ENCODE peak calls at places on chromosomes 5 and 9, in five cellular contexts. One of them, this sample, is unnamed.

GRCh38 chr5:151820903-151821302 is 49.1 kb downstream of the G3BP1 start:
- DNase-seq in endothelial cell of umbilical vein: no peak
- DNase-seq in IMR-90: no peak
- DNase-seq in CD4-positive, alpha-beta T cell: no peak
- DNase-seq in ascending aorta: no peak
- DNase-seq in this sample: peak

GRCh38 chr5:77394064-77394716 is 97.9 kb downstream of the WDR41 start:
- DNase-seq in ascending aorta: no peak
- DNase-seq in endothelial cell of umbilical vein: no peak
- DNase-seq in IMR-90: no peak
- DNase-seq in CD4-positive, alpha-beta T cell: no peak
- DNase-seq in this sample: no peak

GRCh38 chr5:177346820-177347219 is 4.6 kb downstream of the LMAN2 start:
- DNase-seq in CD4-positive, alpha-beta T cell: no peak
- DNase-seq in endothelial cell of umbilical vein: no peak
- DNase-seq in ascending aorta: no peak
- DNase-seq in IMR-90: peak
- DNase-seq in this sample: no peak

GRCh38 chr9:89515416-89515815 is 17.5 kb upstream of the SEMA4D start:
- DNase-seq in ascending aorta: no peak
- DNase-seq in endothelial cell of umbilical vein: no peak
- DNase-seq in IMR-90: no peak
- DNase-seq in CD4-positive, alpha-beta T cell: no peak
- DNase-seq in this sample: no peak

GRCh38 chr5:151156732-151157402 is 712 bp downstream of the ANXA6 start:
- DNase-seq in IMR-90: peak
- DNase-seq in ascending aorta: no peak
- DNase-seq in endothelial cell of umbilical vein: peak
- DNase-seq in CD4-positive, alpha-beta T cell: no peak
- DNase-seq in this sample: no peak

GRCh38 chr5:92364986-92365550 is 982.0 kb upstream of the ARRDC3 start:
- DNase-seq in CD4-positive, alpha-beta T cell: no peak
- DNase-seq in ascending aorta: no peak
- DNase-seq in IMR-90: peak
- DNase-seq in endothelial cell of umbilical vein: no peak
- DNase-seq in this sample: no peak

GRCh38 chr9:123686849-123687233 is 243.1 kb downstream of the DENND1A start:
- DNase-seq in IMR-90: no peak
- DNase-seq in CD4-positive, alpha-beta T cell: no peak
- DNase-seq in endothelial cell of umbilical vein: no peak
- DNase-seq in ascending aorta: no peak
- DNase-seq in this sample: no peak

GRCh38 chr5:31408814-31409213 is 123.1 kb downstream of the DROSHA start:
- DNase-seq in ascending aorta: no peak
- DNase-seq in CD4-positive, alpha-beta T cell: no peak
- DNase-seq in IMR-90: peak
- DNase-seq in endothelial cell of umbilical vein: no peak
- DNase-seq in this sample: no peak

GRCh38 chr5:133827001-133827400 is 141.4 kb downstream of the C5orf15 start:
- DNase-seq in IMR-90: no peak
- DNase-seq in endothelial cell of umbilical vein: no peak
- DNase-seq in CD4-positive, alpha-beta T cell: no peak
- DNase-seq in ascending aorta: no peak
- DNase-seq in this sample: no peak

GRCh38 chr5:174172104-174172965 is 126.8 kb downstream of the NSG2 start:
- DNase-seq in CD4-positive, alpha-beta T cell: no peak
- DNase-seq in IMR-90: no peak
- DNase-seq in endothelial cell of umbilical vein: no peak
- DNase-seq in ascending aorta: no peak
- DNase-seq in this sample: no peak

GRCh38 chr5:83471405-83472212 is at the start of gene VCAN:
- DNase-seq in endothelial cell of umbilical vein: no peak
- DNase-seq in ascending aorta: peak
- DNase-seq in IMR-90: peak
- DNase-seq in CD4-positive, alpha-beta T cell: no peak
- DNase-seq in this sample: no peak

GRCh38 chr5:138148811-138149210 is 9.6 kb upstream of the NME5 start:
- DNase-seq in CD4-positive, alpha-beta T cell: no peak
- DNase-seq in IMR-90: peak
- DNase-seq in endothelial cell of umbilical vein: peak
- DNase-seq in ascending aorta: no peak
- DNase-seq in this sample: peak

GRCh38 chr5:119339965-119340364 is 15.9 kb upstream of the TNFAIP8 start:
- DNase-seq in IMR-90: no peak
- DNase-seq in CD4-positive, alpha-beta T cell: no peak
- DNase-seq in ascending aorta: no peak
- DNase-seq in endothelial cell of umbilical vein: no peak
- DNase-seq in this sample: no peak

GRCh38 chr5:177498013-177498847 is 826 bp upstream of the PDLIM7 start:
- DNase-seq in CD4-positive, alpha-beta T cell: no peak
- DNase-seq in IMR-90: no peak
- DNase-seq in endothelial cell of umbilical vein: no peak
- DNase-seq in ascending aorta: no peak
- DNase-seq in this sample: no peak

GRCh38 chr9:72858089-72858912 is 94.6 kb downstream of the ALDH1A1 start:
- DNase-seq in CD4-positive, alpha-beta T cell: no peak
- DNase-seq in endothelial cell of umbilical vein: peak
- DNase-seq in IMR-90: no peak
- DNase-seq in ascending aorta: no peak
- DNase-seq in this sample: peak

GRCh38 chr5:57128325-57128724 is 45.5 kb upstream of the GPBP1 start:
- DNase-seq in ascending aorta: no peak
- DNase-seq in endothelial cell of umbilical vein: no peak
- DNase-seq in CD4-positive, alpha-beta T cell: no peak
- DNase-seq in IMR-90: no peak
- DNase-seq in this sample: no peak

GRCh38 chr5:165026971-165027370 is 1521.6 kb downstream of the MAT2B start:
- DNase-seq in IMR-90: no peak
- DNase-seq in CD4-positive, alpha-beta T cell: no peak
- DNase-seq in endothelial cell of umbilical vein: no peak
- DNase-seq in ascending aorta: no peak
- DNase-seq in this sample: no peak

GRCh38 chr5:36575367-36575781 is 31.0 kb upstream of the SLC1A3 start:
- DNase-seq in ascending aorta: no peak
- DNase-seq in CD4-positive, alpha-beta T cell: no peak
- DNase-seq in IMR-90: peak
- DNase-seq in endothelial cell of umbilical vein: peak
- DNase-seq in this sample: no peak

GRCh38 chr5:90153031-90153430 is 256.5 kb downstream of the CETN3 start:
- DNase-seq in endothelial cell of umbilical vein: peak
- DNase-seq in IMR-90: no peak
- DNase-seq in CD4-positive, alpha-beta T cell: no peak
- DNase-seq in ascending aorta: no peak
- DNase-seq in this sample: no peak

GRCh38 chr5:38162625-38163024 is 95.7 kb upstream of the EGFLAM start:
- DNase-seq in IMR-90: peak
- DNase-seq in endothelial cell of umbilical vein: no peak
- DNase-seq in CD4-positive, alpha-beta T cell: no peak
- DNase-seq in ascending aorta: no peak
- DNase-seq in this sample: no peak

GRCh38 chr9:90985631-90986030 is 184.0 kb downstream of the SYK start:
- DNase-seq in CD4-positive, alpha-beta T cell: no peak
- DNase-seq in IMR-90: peak
- DNase-seq in endothelial cell of umbilical vein: peak
- DNase-seq in ascending aorta: no peak
- DNase-seq in this sample: no peak

GRCh38 chr9:134413890-134414731 is 87.9 kb downstream of the RXRA start:
- DNase-seq in endothelial cell of umbilical vein: peak
- DNase-seq in ascending aorta: no peak
- DNase-seq in IMR-90: peak
- DNase-seq in CD4-positive, alpha-beta T cell: no peak
- DNase-seq in this sample: no peak

GRCh38 chr9:132160802-132161742 is 786 bp upstream of the NTNG2 start:
- DNase-seq in endothelial cell of umbilical vein: peak
- DNase-seq in ascending aorta: no peak
- DNase-seq in CD4-positive, alpha-beta T cell: peak
- DNase-seq in IMR-90: peak
- DNase-seq in this sample: peak

GRCh38 chr5:177130211-177131018 is 3.2 kb upstream of the NSD1 start:
- DNase-seq in endothelial cell of umbilical vein: peak
- DNase-seq in ascending aorta: no peak
- DNase-seq in IMR-90: peak
- DNase-seq in CD4-positive, alpha-beta T cell: no peak
- DNase-seq in this sample: no peak

GRCh38 chr9:13033959-13034695 is 245.4 kb downstream of the MPDZ start:
- DNase-seq in IMR-90: peak
- DNase-seq in ascending aorta: no peak
- DNase-seq in endothelial cell of umbilical vein: peak
- DNase-seq in CD4-positive, alpha-beta T cell: no peak
- DNase-seq in this sample: peak

GRCh38 chr9:36163840-36164175 is 5.4 kb upstream of the CCIN start:
- DNase-seq in IMR-90: peak
- DNase-seq in endothelial cell of umbilical vein: no peak
- DNase-seq in CD4-positive, alpha-beta T cell: no peak
- DNase-seq in ascending aorta: no peak
- DNase-seq in this sample: no peak

GRCh38 chr5:78985407-78986223 is 505 bp upstream of the ARSB start:
- DNase-seq in endothelial cell of umbilical vein: peak
- DNase-seq in IMR-90: peak
- DNase-seq in ascending aorta: no peak
- DNase-seq in CD4-positive, alpha-beta T cell: peak
- DNase-seq in this sample: peak

GRCh38 chr5:107011530-107012115 is 659.1 kb downstream of the EFNA5 start:
- DNase-seq in CD4-positive, alpha-beta T cell: no peak
- DNase-seq in ascending aorta: no peak
- DNase-seq in endothelial cell of umbilical vein: no peak
- DNase-seq in IMR-90: no peak
- DNase-seq in this sample: no peak

GRCh38 chr5:143554918-143555477 is 151.5 kb upstream of the NR3C1 start:
- DNase-seq in IMR-90: peak
- DNase-seq in ascending aorta: no peak
- DNase-seq in CD4-positive, alpha-beta T cell: no peak
- DNase-seq in endothelial cell of umbilical vein: no peak
- DNase-seq in this sample: peak

GRCh38 chr9:2227468-2227867 is 212.3 kb downstream of the SMARCA2 start:
- DNase-seq in CD4-positive, alpha-beta T cell: no peak
- DNase-seq in ascending aorta: no peak
- DNase-seq in IMR-90: peak
- DNase-seq in endothelial cell of umbilical vein: peak
- DNase-seq in this sample: no peak
- H3K27ac ChIP-seq in CD4-positive, alpha-beta T cell: no peak
- H3K27ac ChIP-seq in ascending aorta: no peak
- H3K27ac ChIP-seq in IMR-90: no peak
- H3K27ac ChIP-seq in endothelial cell of umbilical vein: no peak
- H3K27ac ChIP-seq in this sample: no peak

GRCh38 chr5:10880934-10881333 is 119.9 kb upstream of the DAP start:
- DNase-seq in CD4-positive, alpha-beta T cell: no peak
- DNase-seq in endothelial cell of umbilical vein: no peak
- DNase-seq in ascending aorta: no peak
- DNase-seq in IMR-90: no peak
- DNase-seq in this sample: no peak
- H3K27ac ChIP-seq in CD4-positive, alpha-beta T cell: no peak
- H3K27ac ChIP-seq in endothelial cell of umbilical vein: no peak
- H3K27ac ChIP-seq in ascending aorta: no peak
- H3K27ac ChIP-seq in IMR-90: no peak
- H3K27ac ChIP-seq in this sample: no peak

GRCh38 chr9:115531410-115532130 is 413.6 kb upstream of the TNC start:
- DNase-seq in CD4-positive, alpha-beta T cell: no peak
- DNase-seq in ascending aorta: no peak
- DNase-seq in IMR-90: peak
- DNase-seq in endothelial cell of umbilical vein: no peak
- DNase-seq in this sample: no peak
- H3K27ac ChIP-seq in CD4-positive, alpha-beta T cell: no peak
- H3K27ac ChIP-seq in ascending aorta: peak
- H3K27ac ChIP-seq in IMR-90: no peak
- H3K27ac ChIP-seq in endothelial cell of umbilical vein: no peak
- H3K27ac ChIP-seq in this sample: no peak

GRCh38 chr9:21970800-21971620 is 23.2 kb downstream of the CDKN2A start:
- DNase-seq in IMR-90: no peak
- DNase-seq in endothelial cell of umbilical vein: no peak
- DNase-seq in ascending aorta: no peak
- DNase-seq in CD4-positive, alpha-beta T cell: no peak
- DNase-seq in this sample: no peak

GRCh38 chr9:21974542-21975409 is 19.4 kb downstream of the CDKN2A start:
- DNase-seq in CD4-positive, alpha-beta T cell: no peak
- DNase-seq in endothelial cell of umbilical vein: peak
- DNase-seq in ascending aorta: no peak
- DNase-seq in IMR-90: peak
- DNase-seq in this sample: peak

GRCh38 chr9:21970001-21970799 is 24.0 kb downstream of the CDKN2A start:
- DNase-seq in endothelial cell of umbilical vein: no peak
- DNase-seq in CD4-positive, alpha-beta T cell: no peak
- DNase-seq in IMR-90: no peak
- DNase-seq in ascending aorta: no peak
- DNase-seq in this sample: no peak

GRCh38 chr9:21974230-21974541 is 20.0 kb downstream of the CDKN2A start:
- DNase-seq in ascending aorta: no peak
- DNase-seq in IMR-90: no peak
- DNase-seq in CD4-positive, alpha-beta T cell: no peak
- DNase-seq in endothelial cell of umbilical vein: peak
- DNase-seq in this sample: no peak

DNA sequence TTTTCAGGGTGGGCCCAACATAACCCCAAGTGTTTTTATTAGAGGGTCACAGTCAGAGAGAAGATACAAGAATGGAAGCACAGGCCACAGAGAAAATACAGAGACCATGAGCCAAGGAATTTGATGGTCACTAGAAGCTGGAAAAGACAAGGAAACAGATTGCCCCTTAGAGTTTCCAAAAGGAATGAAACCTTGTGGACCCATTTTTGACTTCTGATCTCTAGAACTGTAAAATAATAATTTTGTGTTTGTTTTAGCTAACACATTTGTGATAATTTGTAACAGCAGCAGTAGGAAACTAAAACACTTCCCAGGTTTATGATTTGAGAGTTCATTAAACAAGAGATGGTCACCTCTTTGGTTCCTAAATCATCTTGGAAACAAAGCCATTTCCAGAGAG is 21.8 kb downstream of the CDKN2A start:
- DNase-seq in IMR-90: no peak
- DNase-seq in endothelial cell of umbilical vein: no peak
- DNase-seq in ascending aorta: no peak
- DNase-seq in CD4-positive, alpha-beta T cell: no peak
- DNase-seq in this sample: no peak
- H3K27ac ChIP-seq in IMR-90: no peak
- H3K27ac ChIP-seq in endothelial cell of umbilical vein: no peak
- H3K27ac ChIP-seq in ascending aorta: no peak
- H3K27ac ChIP-seq in CD4-positive, alpha-beta T cell: no peak
- H3K27ac ChIP-seq in this sample: no peak

GRCh38 chr9:124834586-124834985 is 18.7 kb upstream of the WDR38 start:
- DNase-seq in ascending aorta: no peak
- DNase-seq in IMR-90: peak
- DNase-seq in endothelial cell of umbilical vein: no peak
- DNase-seq in CD4-positive, alpha-beta T cell: no peak
- DNase-seq in this sample: peak
- H3K27ac ChIP-seq in ascending aorta: no peak
- H3K27ac ChIP-seq in IMR-90: no peak
- H3K27ac ChIP-seq in endothelial cell of umbilical vein: no peak
- H3K27ac ChIP-seq in CD4-positive, alpha-beta T cell: no peak
- H3K27ac ChIP-seq in this sample: peak

DNA sequence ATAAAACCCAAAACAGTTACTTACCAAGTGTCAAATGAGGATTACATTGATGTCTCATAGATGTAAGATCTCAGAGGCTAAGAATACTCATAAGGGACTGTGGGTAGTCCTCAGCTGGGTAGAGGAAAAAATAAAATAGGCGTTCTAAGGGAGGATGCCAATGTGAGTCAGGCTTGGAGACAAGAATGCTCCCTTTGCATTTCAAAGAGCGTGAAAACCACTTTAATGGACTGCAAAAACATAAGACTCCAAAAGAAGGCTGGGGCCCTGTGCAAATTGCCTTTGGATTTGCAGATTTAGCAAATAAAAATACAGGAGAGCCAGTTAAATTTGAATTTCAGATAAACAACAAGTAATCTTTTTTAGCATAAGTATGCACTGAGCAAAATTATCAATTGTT is 757.3 kb upstream of the WWC1 start:
- DNase-seq in IMR-90: no peak
- DNase-seq in CD4-positive, alpha-beta T cell: no peak
- DNase-seq in ascending aorta: no peak
- DNase-seq in endothelial cell of umbilical vein: no peak
- DNase-seq in this sample: no peak
- H3K27ac ChIP-seq in IMR-90: no peak
- H3K27ac ChIP-seq in CD4-positive, alpha-beta T cell: no peak
- H3K27ac ChIP-seq in ascending aorta: no peak
- H3K27ac ChIP-seq in endothelial cell of umbilical vein: no peak
- H3K27ac ChIP-seq in this sample: no peak